ENCODE peak calls at places on chromosomes 16 and 17, in six cellular contexts. One of them, this sample, is unnamed.

GRCh38 chr17:73058022-73058421 is 34.5 kb downstream of the SLC39A11 start:
- DNase-seq in right lobe of liver: no peak
- DNase-seq in H1: no peak
- DNase-seq in GM12891: no peak
- DNase-seq in breast epithelium: no peak
- DNase-seq in A549: no peak
- DNase-seq in this sample: no peak

GRCh38 chr17:79955961-79956735 is 79.5 kb downstream of the TBC1D16 start:
- DNase-seq in GM12891: no peak
- DNase-seq in right lobe of liver: peak
- DNase-seq in breast epithelium: peak
- DNase-seq in H1: no peak
- DNase-seq in A549: no peak
- DNase-seq in this sample: no peak

GRCh38 chr17:51006601-51007000 is 114.1 kb downstream of the SPAG9 start:
- DNase-seq in H1: no peak
- DNase-seq in A549: no peak
- DNase-seq in GM12891: no peak
- DNase-seq in breast epithelium: no peak
- DNase-seq in right lobe of liver: no peak
- DNase-seq in this sample: no peak

GRCh38 chr17:68391561-68392268 is 65.6 kb downstream of the WIPI1 start:
- DNase-seq in breast epithelium: no peak
- DNase-seq in H1: no peak
- DNase-seq in right lobe of liver: peak
- DNase-seq in GM12891: no peak
- DNase-seq in A549: no peak
- DNase-seq in this sample: no peak

GRCh38 chr17:68704897-68705296 is 103.7 kb upstream of the FAM20A start:
- DNase-seq in GM12891: no peak
- DNase-seq in right lobe of liver: no peak
- DNase-seq in A549: no peak
- DNase-seq in breast epithelium: no peak
- DNase-seq in H1: no peak
- DNase-seq in this sample: no peak

GRCh38 chr17:56031636-56032035 is 121.6 kb upstream of the ANKFN1 start:
- DNase-seq in right lobe of liver: no peak
- DNase-seq in H1: no peak
- DNase-seq in A549: no peak
- DNase-seq in GM12891: no peak
- DNase-seq in breast epithelium: no peak
- DNase-seq in this sample: no peak

GRCh38 chr17:50114849-50115357 is 15.1 kb downstream of the SAMD14 start:
- DNase-seq in H1: no peak
- DNase-seq in breast epithelium: no peak
- DNase-seq in GM12891: no peak
- DNase-seq in A549: peak
- DNase-seq in right lobe of liver: no peak
- DNase-seq in this sample: peak

GRCh38 chr17:32112416-32112815 is 29.9 kb upstream of the RHOT1 start:
- DNase-seq in right lobe of liver: no peak
- DNase-seq in A549: no peak
- DNase-seq in breast epithelium: no peak
- DNase-seq in H1: no peak
- DNase-seq in GM12891: no peak
- DNase-seq in this sample: no peak

GRCh38 chr17:78717431-78717980 is 64.6 kb downstream of the CYTH1 start:
- DNase-seq in breast epithelium: no peak
- DNase-seq in GM12891: no peak
- DNase-seq in H1: no peak
- DNase-seq in right lobe of liver: no peak
- DNase-seq in A549: peak
- DNase-seq in this sample: no peak

GRCh38 chr16:85211247-85211910 is 99.1 kb upstream of the CIBAR2 start:
- DNase-seq in breast epithelium: no peak
- DNase-seq in H1: no peak
- DNase-seq in A549: no peak
- DNase-seq in right lobe of liver: no peak
- DNase-seq in GM12891: no peak
- DNase-seq in this sample: peak

GRCh38 chr17:73616120-73616872 is 27.9 kb downstream of the SDK2 start:
- DNase-seq in breast epithelium: no peak
- DNase-seq in A549: no peak
- DNase-seq in H1: no peak
- DNase-seq in right lobe of liver: no peak
- DNase-seq in GM12891: no peak
- DNase-seq in this sample: no peak

GRCh38 chr17:34566873-34567272 is 12.5 kb upstream of the TMEM132E start:
- DNase-seq in breast epithelium: no peak
- DNase-seq in A549: no peak
- DNase-seq in H1: no peak
- DNase-seq in GM12891: no peak
- DNase-seq in right lobe of liver: no peak
- DNase-seq in this sample: no peak

GRCh38 chr16:26987631-26988030 is 79.1 kb upstream of the C16orf82 start:
- DNase-seq in H1: no peak
- DNase-seq in breast epithelium: no peak
- DNase-seq in A549: no peak
- DNase-seq in GM12891: no peak
- DNase-seq in right lobe of liver: no peak
- DNase-seq in this sample: no peak

GRCh38 chr17:48961516-48962233 is 6.7 kb downstream of the GIP start:
- DNase-seq in right lobe of liver: no peak
- DNase-seq in A549: peak
- DNase-seq in H1: no peak
- DNase-seq in GM12891: no peak
- DNase-seq in breast epithelium: no peak
- DNase-seq in this sample: peak

GRCh38 chr17:7177954-7178477 is 1.2 kb downstream of the ASGR1 start:
- DNase-seq in GM12891: no peak
- DNase-seq in breast epithelium: no peak
- DNase-seq in right lobe of liver: peak
- DNase-seq in H1: no peak
- DNase-seq in A549: peak
- DNase-seq in this sample: peak

GRCh38 chr17:27631409-27631755 is 394 bp downstream of the LGALS9 start:
- DNase-seq in A549: no peak
- DNase-seq in H1: no peak
- DNase-seq in GM12891: no peak
- DNase-seq in right lobe of liver: no peak
- DNase-seq in breast epithelium: no peak
- DNase-seq in this sample: no peak

GRCh38 chr17:68035131-68035522 is 408 bp upstream of the KPNA2 start:
- DNase-seq in H1: no peak
- DNase-seq in right lobe of liver: peak
- DNase-seq in GM12891: no peak
- DNase-seq in breast epithelium: peak
- DNase-seq in A549: peak
- DNase-seq in this sample: peak

GRCh38 chr16:79839851-79840321 is 239.3 kb upstream of the MAF start:
- DNase-seq in H1: no peak
- DNase-seq in A549: no peak
- DNase-seq in right lobe of liver: no peak
- DNase-seq in GM12891: no peak
- DNase-seq in breast epithelium: no peak
- DNase-seq in this sample: no peak

GRCh38 chr17:62802531-62803205 is 5.4 kb downstream of the MARCHF10 start:
- DNase-seq in H1: no peak
- DNase-seq in right lobe of liver: no peak
- DNase-seq in breast epithelium: no peak
- DNase-seq in A549: no peak
- DNase-seq in GM12891: no peak
- DNase-seq in this sample: no peak

GRCh38 chr17:7370853-7371252 is 10.0 kb upstream of the TNK1 start:
- DNase-seq in H1: no peak
- DNase-seq in A549: no peak
- DNase-seq in GM12891: no peak
- DNase-seq in breast epithelium: no peak
- DNase-seq in right lobe of liver: no peak
- DNase-seq in this sample: no peak

GRCh38 chr16:2157480-2158261 is 2.1 kb downstream of the TRAF7 start:
- DNase-seq in breast epithelium: no peak
- DNase-seq in H1: no peak
- DNase-seq in GM12891: no peak
- DNase-seq in A549: no peak
- DNase-seq in right lobe of liver: peak
- DNase-seq in this sample: no peak

GRCh38 chr16:66189951-66190350 is 176.5 kb upstream of the CDH5 start:
- DNase-seq in right lobe of liver: no peak
- DNase-seq in H1: no peak
- DNase-seq in breast epithelium: no peak
- DNase-seq in A549: no peak
- DNase-seq in GM12891: no peak
- DNase-seq in this sample: no peak

GRCh38 chr16:20280259-20280658 is 47.1 kb downstream of the GP2 start:
- DNase-seq in breast epithelium: no peak
- DNase-seq in right lobe of liver: no peak
- DNase-seq in H1: no peak
- DNase-seq in GM12891: no peak
- DNase-seq in A549: no peak
- DNase-seq in this sample: no peak

GRCh38 chr17:42386784-42387183 is 1.5 kb downstream of the STAT3 start:
- DNase-seq in GM12891: no peak
- DNase-seq in H1: no peak
- DNase-seq in breast epithelium: no peak
- DNase-seq in right lobe of liver: no peak
- DNase-seq in A549: no peak
- DNase-seq in this sample: no peak

GRCh38 chr17:42388381-42389134 is at the start of gene STAT3:
- DNase-seq in right lobe of liver: peak
- DNase-seq in GM12891: peak
- DNase-seq in A549: peak
- DNase-seq in H1: peak
- DNase-seq in breast epithelium: peak
- DNase-seq in this sample: peak

GRCh38 chr17:42389135-42389417 is 834 bp upstream of the STAT3 start:
- DNase-seq in H1: no peak
- DNase-seq in A549: no peak
- DNase-seq in right lobe of liver: no peak
- DNase-seq in breast epithelium: no peak
- DNase-seq in GM12891: no peak
- DNase-seq in this sample: no peak

GRCh38 chr17:42387221-42387657 is 1.0 kb downstream of the STAT3 start:
- DNase-seq in A549: no peak
- DNase-seq in right lobe of liver: no peak
- DNase-seq in H1: no peak
- DNase-seq in GM12891: no peak
- DNase-seq in breast epithelium: no peak
- DNase-seq in this sample: no peak

DNA sequence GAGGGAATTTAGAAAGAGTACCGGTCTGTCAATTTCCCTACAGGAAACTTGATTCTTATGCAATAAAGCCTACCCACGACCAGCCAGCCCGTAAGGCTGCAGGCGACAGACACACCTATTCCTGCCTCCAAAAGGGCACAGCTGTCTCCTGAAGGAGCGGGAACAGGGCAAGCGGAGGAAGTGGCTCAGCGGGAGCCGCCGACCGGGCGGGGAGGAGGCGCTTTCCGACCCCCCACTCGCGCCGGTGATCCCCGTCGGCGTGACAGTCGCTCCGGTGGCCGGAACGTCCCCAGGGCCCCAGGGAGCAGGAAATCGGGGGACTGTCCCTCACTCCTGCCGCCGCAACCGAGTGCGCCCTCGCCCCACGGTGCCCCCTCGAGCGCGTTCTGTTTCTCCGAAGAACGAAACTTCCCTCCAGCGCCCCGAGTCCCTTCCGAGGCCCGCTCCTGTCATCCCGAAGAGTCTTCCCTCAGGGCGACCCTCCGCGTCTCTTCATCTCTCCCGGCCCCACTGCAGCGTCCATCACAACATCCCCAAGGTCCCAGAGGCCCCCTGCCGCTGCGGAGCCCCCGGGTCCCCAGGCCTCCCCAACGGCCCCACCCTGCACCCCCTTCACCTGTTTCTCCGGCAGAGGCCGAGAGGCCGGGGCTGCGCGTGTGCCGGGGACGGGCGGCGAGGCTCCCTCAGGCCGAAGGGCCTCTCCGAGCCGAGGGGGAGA is 420 bp downstream of the STAT3 start:
- DNase-seq in H1: no peak
- DNase-seq in GM12891: no peak
- DNase-seq in A549: no peak
- DNase-seq in breast epithelium: peak
- DNase-seq in right lobe of liver: peak
- DNase-seq in this sample: no peak
- TF ChIP-seq POLR2A in H1: peak
- TF ChIP-seq POLR2A in GM12891: no peak
- TF ChIP-seq POLR2A in A549: no peak
- TF ChIP-seq POLR2A in breast epithelium: no peak
- TF ChIP-seq POLR2A in right lobe of liver: no peak
- TF ChIP-seq POLR2A in this sample: peak

GRCh38 chr16:679808-680624 is at the start of gene STUB1:
- DNase-seq in H1: peak
- DNase-seq in A549: no peak
- DNase-seq in right lobe of liver: peak
- DNase-seq in breast epithelium: peak
- DNase-seq in GM12891: peak
- DNase-seq in this sample: peak
- TF ChIP-seq POLR2A in H1: no peak
- TF ChIP-seq POLR2A in A549: peak
- TF ChIP-seq POLR2A in right lobe of liver: peak
- TF ChIP-seq POLR2A in breast epithelium: no peak
- TF ChIP-seq POLR2A in GM12891: no peak
- TF ChIP-seq POLR2A in this sample: peak

GRCh38 chr17:54900457-54901229 is at the start of gene TOM1L1:
- DNase-seq in A549: peak
- DNase-seq in breast epithelium: peak
- DNase-seq in GM12891: peak
- DNase-seq in right lobe of liver: peak
- DNase-seq in H1: peak
- DNase-seq in this sample: peak
- TF ChIP-seq POLR2A in A549: peak
- TF ChIP-seq POLR2A in breast epithelium: no peak
- TF ChIP-seq POLR2A in GM12891: no peak
- TF ChIP-seq POLR2A in right lobe of liver: peak
- TF ChIP-seq POLR2A in H1: peak
- TF ChIP-seq POLR2A in this sample: peak

GRCh38 chr17:17305282-17305801 is 2.2 kb downstream of the NT5M start:
- DNase-seq in right lobe of liver: no peak
- DNase-seq in GM12891: peak
- DNase-seq in H1: no peak
- DNase-seq in A549: no peak
- DNase-seq in breast epithelium: no peak
- DNase-seq in this sample: no peak
- TF ChIP-seq POLR2A in right lobe of liver: no peak
- TF ChIP-seq POLR2A in GM12891: no peak
- TF ChIP-seq POLR2A in H1: no peak
- TF ChIP-seq POLR2A in A549: no peak
- TF ChIP-seq POLR2A in breast epithelium: no peak
- TF ChIP-seq POLR2A in this sample: no peak